ENCODE peak calls at places on chromosomes 7 and 10, in six cellular contexts. R is HTR-8/SVneo, M is midbrain, Z is brain microvascular endothelial cell, V is GM03348, U is globus pallidus. N is an unnamed sample.

GRCh38 chr7:107463139-107464078 is 6.4 kb upstream of the GPR22 start:
- DNase-seq in U (peak), V (peak), M (peak), Z (peak), R (peak), N (no peak)

GRCh38 chr10:124647421-124648130 is 96.6 kb downstream of the FAM53B start:
- DNase-seq in V (peak), U (no peak), M (no peak), R (peak), Z (peak), N (no peak)

GRCh38 chr7:81769891-81770818 is at the start of gene HGF:
- DNase-seq in M (peak), R (no peak), V (peak), U (peak), Z (peak), N (no peak)

GRCh38 chr10:34280599-34281374 is 534.3 kb downstream of the PARD3 start:
- DNase-seq in M (no peak), R (peak), U (no peak), Z (peak), V (peak), N (no peak)

GRCh38 chr7:64890761-64891666 is 12.1 kb upstream of the ZNF273 start:
- DNase-seq in Z (no peak), V (peak), U (no peak), M (no peak), R (no peak), N (no peak)

GRCh38 chr7:305410-306151 is 15.6 kb downstream of the FOXL3 start:
- DNase-seq in R (no peak), V (no peak), Z (no peak), M (no peak), U (no peak), N (no peak)

GRCh38 chr10:112904000-112904399 is 46.0 kb upstream of the TCF7L2 start:
- DNase-seq in U (no peak), R (no peak), M (no peak), Z (peak), V (no peak), N (no peak)

GRCh38 chr7:144936314-144936713 is 100.5 kb upstream of the TPK1 start:
- DNase-seq in M (no peak), U (no peak), Z (no peak), R (no peak), V (no peak), N (no peak)

GRCh38 chr7:124101173-124101768 is 68.4 kb upstream of the TMEM229A start:
- DNase-seq in V (no peak), R (no peak), U (peak), M (peak), Z (no peak), N (no peak)

GRCh38 chr7:1767524-1767923 is 97.4 kb downstream of the ELFN1 start:
- DNase-seq in V (no peak), R (no peak), Z (no peak), U (no peak), M (no peak), N (no peak)